ENCODE peak calls at places on chromosome 6, in seven cellular contexts. P is H1, F is HepG2, U is suprapubic skin, I is SK-N-SH, Q is ovary, M is stomach. T is an unnamed sample.

GRCh38 chr6:45970326-45970725 is 45.3 kb downstream of the CLIC5 start:
- DNase-seq in P (no peak), M (no peak), F (no peak), Q (no peak), I (no peak), U (no peak), T (no peak)

GRCh38 chr6:10230533-10230932 is 184.3 kb downstream of the TFAP2A start:
- DNase-seq in Q (no peak), U (no peak), F (no peak), M (no peak), P (no peak), I (no peak), T (no peak)

GRCh38 chr6:139553916-139554315 is 179.5 kb upstream of the CITED2 start:
- DNase-seq in U (no peak), P (no peak), M (no peak), Q (no peak), F (no peak), I (no peak), T (no peak)

GRCh38 chr6:89536230-89536629 is 102.3 kb downstream of the LYRM2 start:
- DNase-seq in F (no peak), I (peak; percentile 48), P (no peak), Q (no peak), M (no peak), U (no peak), T (no peak)

GRCh38 chr6:142014515-142014914 is 118.2 kb upstream of the GJE1 start:
- DNase-seq in U (no peak), P (no peak), Q (no peak), M (no peak), I (no peak), F (no peak), T (no peak)

GRCh38 chr6:24775520-24776058 is 852 bp downstream of the GMNN start:
- DNase-seq in M (no peak), I (no peak), U (no peak), Q (no peak), P (no peak), F (peak; percentile 33), T (no peak)

GRCh38 chr6:3997144-3997770 is 81.7 kb downstream of the FAM217A start:
- DNase-seq in F (no peak), M (no peak), I (no peak), P (no peak), U (no peak), Q (no peak), T (no peak)

GRCh38 chr6:79949235-79949634 is 1.9 kb upstream of the ELOVL4 start:
- DNase-seq in P (peak; percentile 72), I (peak; percentile 49), M (peak; percentile 79), U (no peak), Q (peak; percentile 33), F (peak; percentile 79), T (no peak)

GRCh38 chr6:29927841-29928388 is 14.4 kb upstream of the HLA-A start:
- DNase-seq in M (no peak), P (no peak), U (no peak), F (no peak), Q (no peak), I (no peak), T (no peak)

GRCh38 chr6:150252714-150253444 is 110.0 kb downstream of the PPP1R14C start:
- DNase-seq in U (no peak), P (no peak), F (no peak), M (no peak), Q (no peak), I (no peak), T (no peak)

GRCh38 chr6:151692216-151692615 is 115.3 kb upstream of the ESR1 start:
- DNase-seq in Q (no peak), I (no peak), M (no peak), U (no peak), P (no peak), F (no peak), T (no peak)

GRCh38 chr6:154223296-154223695 is 133.3 kb downstream of the IPCEF1 start:
- DNase-seq in U (no peak), M (no peak), F (no peak), I (no peak), Q (no peak), P (no peak), T (no peak)

GRCh38 chr6:102415891-102416290 is 1022.4 kb downstream of the GRIK2 start:
- DNase-seq in M (no peak), F (no peak), P (no peak), Q (no peak), I (no peak), U (no peak), T (no peak)

GRCh38 chr6:149346075-149346474 is 28.6 kb downstream of the TAB2 start:
- DNase-seq in M (no peak), Q (no peak), I (no peak), F (no peak), P (no peak), U (no peak), T (no peak)

GRCh38 chr6:157304840-157305675 is 18.3 kb downstream of the TMEM242 start:
- DNase-seq in M (peak; percentile 44), U (no peak), F (no peak), P (no peak), I (no peak), Q (no peak), T (no peak)

GRCh38 chr6:152110878-152111820 is 303.7 kb downstream of the ESR1 start:
- DNase-seq in Q (no peak), P (no peak), F (no peak), M (no peak), U (no peak), I (peak; percentile 76), T (no peak)

GRCh38 chr6:70282906-70283461 is 19.9 kb downstream of the COL9A1 start:
- DNase-seq in P (peak; percentile 85), I (peak; percentile 55), U (no peak), F (no peak), Q (no peak), M (no peak), T (no peak)

GRCh38 chr6:157761926-157762325 is 61.1 kb upstream of the SNX9 start:
- DNase-seq in I (no peak), F (no peak), M (no peak), P (no peak), U (no peak), Q (no peak), T (no peak)

GRCh38 chr6:62891065-62891647 is 320.1 kb upstream of the FKBP1C start:
- DNase-seq in I (peak; percentile 0), F (peak; percentile 24), P (no peak), Q (no peak), M (no peak), U (no peak), T (no peak)

GRCh38 chr6:25156123-25156522 is 123.1 kb upstream of the CARMIL1 start:
- DNase-seq in F (no peak), I (no peak), M (no peak), P (no peak), U (no peak), Q (no peak), T (no peak)

GRCh38 chr6:16339263-16339587 is 100.8 kb downstream of the GMPR start:
- DNase-seq in M (no peak), U (no peak), P (no peak), F (no peak), Q (no peak), I (no peak), T (no peak)

GRCh38 chr6:16335176-16335575 is 96.8 kb downstream of the GMPR start:
- DNase-seq in M (no peak), P (no peak), Q (no peak), I (no peak), U (no peak), F (no peak), T (no peak)

GRCh38 chr6:16338577-16339262 is 100.3 kb downstream of the GMPR start:
- DNase-seq in Q (peak; percentile 75), F (no peak), U (peak; percentile 91), I (peak; percentile 59), P (no peak), M (peak; percentile 34), T (peak; percentile 65)

GRCh38 chr6:16336056-16336810 is 97.8 kb downstream of the GMPR start:
- DNase-seq in I (no peak), F (no peak), P (no peak), Q (no peak), U (no peak), M (no peak), T (no peak)

GRCh38 chr6:16337280-16337975 is 99.0 kb downstream of the GMPR start:
- DNase-seq in P (no peak), Q (peak; percentile 95), F (no peak), M (peak; percentile 70), U (peak; percentile 94), I (peak; percentile 81), T (peak; percentile 93)
- TF ChIP-seq EP300 in P (no peak), Q (no peak), F (no peak), M (no peak), U (no peak), I (peak; percentile 90), T (peak; percentile 39)

DNA sequence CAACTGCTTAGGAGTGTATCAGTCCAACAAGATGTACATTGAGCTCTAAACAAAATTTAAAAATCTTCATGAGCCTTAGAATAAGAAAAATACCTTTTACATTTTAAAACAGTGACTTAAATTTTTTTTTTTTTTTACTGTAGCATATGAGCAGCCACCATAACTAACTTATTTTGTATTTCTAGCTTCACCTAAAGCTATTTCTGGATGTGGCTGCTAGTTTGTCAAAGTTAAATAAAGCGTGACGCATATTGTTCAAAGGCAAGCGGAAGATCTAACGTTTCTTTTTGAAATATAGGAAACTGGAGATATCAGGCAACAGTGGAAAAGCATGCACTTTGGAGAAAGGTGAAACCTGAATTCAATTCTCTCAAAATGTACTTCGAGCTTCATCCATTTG is 3.3 kb upstream of the IL22RA2 start:
- DNase-seq in M (no peak), U (no peak), I (no peak), Q (no peak), F (no peak), P (no peak), T (no peak)
- H3K27ac ChIP-seq in M (no peak overlapping the region), U (no peak overlapping the region), I (no peak overlapping the region), Q (no peak overlapping the region), F (no peak overlapping the region), P (no peak overlapping the region), T (no peak overlapping the region)

DNA sequence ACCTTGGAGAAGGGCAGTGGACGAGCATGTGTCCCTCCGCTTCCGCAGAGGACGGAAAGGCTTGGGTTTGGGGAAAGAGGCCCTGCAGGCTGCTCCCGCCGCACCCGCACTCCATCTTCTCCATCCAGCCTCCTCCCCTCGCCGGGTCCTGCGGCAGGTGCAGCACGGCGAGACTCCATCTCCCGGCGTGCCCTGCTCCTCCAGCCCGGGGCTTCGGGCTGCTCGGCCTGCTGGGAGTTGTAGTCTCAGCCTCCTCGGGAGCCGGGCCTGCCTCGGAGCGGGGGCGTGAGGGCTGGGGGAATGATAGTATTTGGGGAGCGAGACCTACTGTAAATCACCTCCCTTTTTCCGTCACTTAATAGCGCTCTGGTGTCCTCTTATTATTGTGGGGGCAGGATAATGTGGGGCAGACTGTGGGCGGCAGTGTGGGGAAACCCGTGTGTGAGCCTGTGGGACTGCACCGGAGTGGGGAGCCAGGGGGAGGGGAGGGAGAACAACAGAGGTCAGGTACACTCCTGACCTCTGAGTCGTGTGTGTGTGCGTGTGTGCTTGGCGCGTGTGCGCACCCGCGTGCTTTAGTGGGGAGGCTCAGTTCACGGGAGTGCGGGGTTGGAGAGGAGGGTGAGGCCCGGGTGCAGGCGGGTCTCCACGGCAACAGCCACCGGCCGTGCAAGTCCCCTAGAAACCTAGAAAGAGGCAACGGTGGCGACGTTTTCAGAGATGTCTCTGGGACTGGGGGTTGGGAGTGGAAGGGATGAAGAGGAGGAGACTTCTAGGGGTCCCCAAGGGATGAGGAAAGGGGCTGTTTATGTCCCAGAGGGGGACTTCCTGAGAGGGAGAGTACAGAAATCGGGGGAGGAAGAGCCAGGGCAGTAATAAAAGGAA is 4.1 kb downstream of the TTBK1 start:
- DNase-seq in M (peak; percentile 82), Q (peak; percentile 66), U (no peak), I (peak; percentile 96), F (peak; percentile 58), P (no peak), T (peak; percentile 41)
- H3K27me3 ChIP-seq in M (peaks cover 76% of the 10 kb centered on the region), Q (no peaks in the 10 kb centered on the region), U (peaks cover 77% of the 10 kb centered on the region), I (peaks cover 7% of the 10 kb centered on the region), F (peaks cover 17% of the 10 kb centered on the region), P (peaks cover 11% of the 10 kb centered on the region), T (no peaks in the 10 kb centered on the region)

GRCh38 chr6:105911106-105911629 is 175.0 kb upstream of the PRDM1 start:
- DNase-seq in M (peak; percentile 56), F (no peak), P (no peak), I (no peak), U (no peak), Q (no peak), T (no peak)
- TF ChIP-seq EP300 in M (no peak), F (no peak), P (no peak), I (no peak), U (no peak), Q (no peak), T (no peak)